ENCODE peak calls at places on chromosomes 5 and 9, in eight cellular contexts. N, G, E, T, P, Y, L and U are unnamed samples.

GRCh38 chr9:79644601-79645000 is 72.8 kb downstream of the TLE4 start:
- ATAC-seq in N (no peak), G (no peak), E (no peak), T (no peak), P (no peak), Y (no peak), L (no peak), U (no peak)

GRCh38 chr5:62152394-62153123 is 153.4 kb upstream of the KIF2A start:
- ATAC-seq in N (no peak), G (no peak), E (no peak), T (no peak), P (no peak), Y (peak), L (no peak), U (peak)

GRCh38 chr5:39005566-39006232 is 68.5 kb downstream of the RICTOR start:
- ATAC-seq in N (peak), G (no peak), E (peak), T (peak), P (no peak), Y (peak), L (peak), U (no peak)

GRCh38 chr5:39464096-39464495 is 39.3 kb upstream of the DAB2 start:
- ATAC-seq in N (no peak), G (no peak), E (no peak), T (no peak), P (no peak), Y (no peak), L (no peak), U (no peak)

GRCh38 chr9:16304301-16304700 is 566.2 kb downstream of the BNC2 start:
- ATAC-seq in N (no peak), G (no peak), E (no peak), T (no peak), P (no peak), Y (no peak), L (no peak), U (no peak)

GRCh38 chr5:16179936-16180788 is 571 bp upstream of the MARCHF11 start:
- ATAC-seq in N (no peak), G (no peak), E (no peak), T (no peak), P (no peak), Y (peak), L (no peak), U (no peak)

GRCh38 chr5:150567031-150567680 is 59.2 kb downstream of the NDST1 start:
- ATAC-seq in N (no peak), G (no peak), E (no peak), T (peak), P (no peak), Y (peak), L (no peak), U (peak)

GRCh38 chr5:96322217-96322616 is 110.8 kb downstream of the PCSK1 start:
- ATAC-seq in N (no peak), G (no peak), E (no peak), T (no peak), P (no peak), Y (no peak), L (no peak), U (no peak)

GRCh38 chr5:60634054-60634453 is 65.9 kb downstream of the DEPDC1B start:
- ATAC-seq in N (no peak), G (no peak), E (no peak), T (peak), P (no peak), Y (peak), L (no peak), U (no peak)

GRCh38 chr5:139658928-139659667 is 10.9 kb downstream of the CXXC5 start:
- ATAC-seq in N (no peak), G (peak), E (peak), T (peak), P (no peak), Y (peak), L (peak), U (peak)

GRCh38 chr9:98738741-98739140 is 30.0 kb upstream of the GABBR2 start:
- ATAC-seq in N (no peak), G (no peak), E (no peak), T (no peak), P (no peak), Y (no peak), L (no peak), U (no peak)

GRCh38 chr5:60649288-60649917 is 50.6 kb downstream of the DEPDC1B start:
- ATAC-seq in N (no peak), G (peak), E (peak), T (no peak), P (no peak), Y (no peak), L (peak), U (no peak)

GRCh38 chr9:136740069-136740468 is 2.7 kb downstream of the LCN10 start:
- ATAC-seq in N (no peak), G (no peak), E (no peak), T (no peak), P (no peak), Y (no peak), L (no peak), U (no peak)

GRCh38 chr5:163757344-163757743 is 251.9 kb downstream of the MAT2B start:
- ATAC-seq in N (peak), G (peak), E (no peak), T (no peak), P (no peak), Y (no peak), L (no peak), U (no peak)